ENCODE peak calls at places on chromosomes 7 and 10, in four cellular contexts. One of them, this sample, is unnamed.

GRCh38 chr7:157673573-157673972 is 336.8 kb downstream of the DNAJB6 start:
- DNase-seq in GM12878: no peak
- DNase-seq in HEK293T: no peak
- DNase-seq in K562: no peak
- DNase-seq in this sample: no peak

GRCh38 chr7:134782121-134782623 is 2.7 kb downstream of the CALD1 start:
- DNase-seq in HEK293T: no peak
- DNase-seq in K562: no peak
- DNase-seq in GM12878: peak; percentile 8
- DNase-seq in this sample: no peak

GRCh38 chr10:19817251-19818046 is 1.2 kb downstream of the PLXDC2 start:
- DNase-seq in HEK293T: peak; percentile 15
- DNase-seq in K562: no peak
- DNase-seq in GM12878: no peak
- DNase-seq in this sample: no peak

GRCh38 chr7:27346531-27347260 is 104.1 kb downstream of the EVX1 start:
- DNase-seq in HEK293T: peak; percentile 75
- DNase-seq in GM12878: no peak
- DNase-seq in K562: no peak
- DNase-seq in this sample: peak; percentile 66

GRCh38 chr10:19250542-19250941 is 201.9 kb downstream of the MALRD1 start:
- DNase-seq in GM12878: no peak
- DNase-seq in K562: no peak
- DNase-seq in HEK293T: no peak
- DNase-seq in this sample: no peak

GRCh38 chr7:156025675-156026074 is 213.4 kb upstream of the SHH start:
- DNase-seq in GM12878: no peak
- DNase-seq in K562: no peak
- DNase-seq in HEK293T: no peak
- DNase-seq in this sample: no peak

GRCh38 chr7:5466551-5466950 is 42.9 kb upstream of the TNRC18 start:
- DNase-seq in GM12878: no peak
- DNase-seq in K562: no peak
- DNase-seq in HEK293T: no peak
- DNase-seq in this sample: no peak

GRCh38 chr7:55004579-55004978 is 14.2 kb upstream of the EGFR start:
- DNase-seq in K562: no peak
- DNase-seq in HEK293T: no peak
- DNase-seq in GM12878: no peak
- DNase-seq in this sample: no peak

GRCh38 chr7:5070206-5070605 is 24.5 kb downstream of the RBAK start:
- DNase-seq in GM12878: no peak
- DNase-seq in HEK293T: no peak
- DNase-seq in K562: no peak
- DNase-seq in this sample: no peak

GRCh38 chr10:86815640-86816039 is 59.2 kb downstream of the BMPR1A start:
- DNase-seq in K562: no peak
- DNase-seq in GM12878: no peak
- DNase-seq in HEK293T: no peak
- DNase-seq in this sample: no peak

GRCh38 chr7:80923211-80923612 is 4.4 kb upstream of the SEMA3C start:
- DNase-seq in GM12878: no peak
- DNase-seq in K562: no peak
- DNase-seq in HEK293T: no peak
- DNase-seq in this sample: no peak

GRCh38 chr10:128263891-128264688 is 137.9 kb upstream of the MKI67 start:
- DNase-seq in GM12878: no peak
- DNase-seq in HEK293T: peak; percentile 68
- DNase-seq in K562: peak; percentile 33
- DNase-seq in this sample: peak; percentile 23

GRCh38 chr7:29255839-29256782 is 61.5 kb downstream of the CHN2 start:
- DNase-seq in GM12878: no peak
- DNase-seq in K562: no peak
- DNase-seq in HEK293T: no peak
- DNase-seq in this sample: no peak

GRCh38 chr7:97461596-97461995 is 270.3 kb upstream of the TAC1 start:
- DNase-seq in K562: no peak
- DNase-seq in GM12878: no peak
- DNase-seq in HEK293T: no peak
- DNase-seq in this sample: no peak

GRCh38 chr7:111931016-111931517 is 275.1 kb downstream of the DOCK4 start:
- DNase-seq in K562: no peak
- DNase-seq in HEK293T: no peak
- DNase-seq in GM12878: no peak
- DNase-seq in this sample: peak; percentile 96

GRCh38 chr7:128020161-128020560 is 11.1 kb downstream of the LRRC4 start:
- DNase-seq in K562: peak; percentile 88
- DNase-seq in GM12878: no peak
- DNase-seq in HEK293T: no peak
- DNase-seq in this sample: peak; percentile 35

GRCh38 chr10:118238573-118239240 is 103.4 kb downstream of the FAM204A start:
- DNase-seq in GM12878: no peak
- DNase-seq in HEK293T: no peak
- DNase-seq in K562: no peak
- DNase-seq in this sample: no peak

GRCh38 chr7:152847491-152847890 is 87.9 kb downstream of the ACTR3B start:
- DNase-seq in GM12878: no peak
- DNase-seq in K562: no peak
- DNase-seq in HEK293T: no peak
- DNase-seq in this sample: no peak

GRCh38 chr10:58555170-58555929 is 42.7 kb downstream of the BICC1 start:
- DNase-seq in K562: no peak
- DNase-seq in GM12878: no peak
- DNase-seq in HEK293T: no peak
- DNase-seq in this sample: peak; percentile 81

GRCh38 chr10:87861566-87861952 is 1.8 kb downstream of the KLLN start:
- DNase-seq in HEK293T: peak; percentile 6
- DNase-seq in K562: peak; percentile 38
- DNase-seq in GM12878: peak; percentile 47
- DNase-seq in this sample: peak; percentile 82

GRCh38 chr10:28403090-28403489 is 100.2 kb upstream of the MPP7 start:
- DNase-seq in K562: no peak
- DNase-seq in HEK293T: no peak
- DNase-seq in GM12878: no peak
- DNase-seq in this sample: no peak

GRCh38 chr10:107614939-107615665 is 450.6 kb upstream of the SORCS1 start:
- DNase-seq in K562: no peak
- DNase-seq in GM12878: no peak
- DNase-seq in HEK293T: no peak
- DNase-seq in this sample: no peak

GRCh38 chr7:134991469-134992339 is 5.4 kb downstream of the AGBL3 start:
- DNase-seq in K562: no peak
- DNase-seq in HEK293T: no peak
- DNase-seq in GM12878: no peak
- DNase-seq in this sample: peak; percentile 93

GRCh38 chr10:69864321-69864720 is 62.6 kb downstream of the COL13A1 start:
- DNase-seq in K562: no peak
- DNase-seq in HEK293T: no peak
- DNase-seq in GM12878: no peak
- DNase-seq in this sample: no peak

GRCh38 chr10:97279121-97279815 is 13.2 kb downstream of the ARHGAP19 start:
- DNase-seq in K562: no peak
- DNase-seq in GM12878: no peak
- DNase-seq in HEK293T: no peak
- DNase-seq in this sample: peak; percentile 78

GRCh38 chr10:128629111-128630096 is 503.2 kb upstream of the MKI67 start:
- DNase-seq in GM12878: no peak
- DNase-seq in HEK293T: no peak
- DNase-seq in K562: peak; percentile 59
- DNase-seq in this sample: peak; percentile 9

GRCh38 chr10:112706580-112706979 is 243.5 kb upstream of the TCF7L2 start:
- DNase-seq in K562: no peak
- DNase-seq in GM12878: no peak
- DNase-seq in HEK293T: no peak
- DNase-seq in this sample: no peak

GRCh38 chr7:132400667-132401142 is 175.6 kb downstream of the PLXNA4 start:
- DNase-seq in K562: no peak
- DNase-seq in HEK293T: no peak
- DNase-seq in GM12878: no peak
- DNase-seq in this sample: no peak

GRCh38 chr10:126839094-126839761 is 66.0 kb upstream of the DOCK1 start:
- DNase-seq in GM12878: no peak
- DNase-seq in HEK293T: no peak
- DNase-seq in K562: no peak
- DNase-seq in this sample: no peak

GRCh38 chr10:99435986-99436633 is 5.7 kb upstream of the GOT1 start:
- DNase-seq in GM12878: no peak
- DNase-seq in K562: peak; percentile 35
- DNase-seq in HEK293T: no peak
- DNase-seq in this sample: peak; percentile 48

GRCh38 chr7:80240265-80241025 is 105.8 kb downstream of the GNAI1 start:
- DNase-seq in HEK293T: no peak
- DNase-seq in GM12878: no peak
- DNase-seq in K562: no peak
- DNase-seq in this sample: no peak

GRCh38 chr10:18523025-18523424 is 128.4 kb downstream of the NSUN6 start:
- DNase-seq in HEK293T: no peak
- DNase-seq in K562: no peak
- DNase-seq in GM12878: no peak
- DNase-seq in this sample: peak; percentile 64

GRCh38 chr10:49624629-49625028 is 10.8 kb downstream of the CHAT start:
- DNase-seq in K562: no peak
- DNase-seq in GM12878: no peak
- DNase-seq in HEK293T: no peak
- DNase-seq in this sample: no peak

GRCh38 chr10:71082930-71083329 is 129.4 kb upstream of the UNC5B start:
- DNase-seq in GM12878: no peak
- DNase-seq in HEK293T: no peak
- DNase-seq in K562: no peak
- DNase-seq in this sample: no peak

GRCh38 chr10:71081912-71082311 is 130.5 kb upstream of the UNC5B start:
- DNase-seq in HEK293T: no peak
- DNase-seq in GM12878: no peak
- DNase-seq in K562: no peak
- DNase-seq in this sample: no peak

GRCh38 chr10:71084061-71084817 is 128.1 kb upstream of the UNC5B start:
- DNase-seq in K562: no peak
- DNase-seq in HEK293T: no peak
- DNase-seq in GM12878: no peak
- DNase-seq in this sample: no peak

GRCh38 chr10:71084818-71085126 is 127.6 kb upstream of the UNC5B start:
- DNase-seq in GM12878: no peak
- DNase-seq in HEK293T: no peak
- DNase-seq in K562: no peak
- DNase-seq in this sample: no peak

GRCh38 chr10:71083457-71083975 is 128.9 kb upstream of the UNC5B start:
- DNase-seq in HEK293T: no peak
- DNase-seq in K562: no peak
- DNase-seq in GM12878: no peak
- DNase-seq in this sample: no peak
- TF ChIP-seq TARDBP in HEK293T: no peak
- TF ChIP-seq TARDBP in K562: no peak
- TF ChIP-seq TARDBP in GM12878: no peak
- TF ChIP-seq TARDBP in this sample: no peak

DNA sequence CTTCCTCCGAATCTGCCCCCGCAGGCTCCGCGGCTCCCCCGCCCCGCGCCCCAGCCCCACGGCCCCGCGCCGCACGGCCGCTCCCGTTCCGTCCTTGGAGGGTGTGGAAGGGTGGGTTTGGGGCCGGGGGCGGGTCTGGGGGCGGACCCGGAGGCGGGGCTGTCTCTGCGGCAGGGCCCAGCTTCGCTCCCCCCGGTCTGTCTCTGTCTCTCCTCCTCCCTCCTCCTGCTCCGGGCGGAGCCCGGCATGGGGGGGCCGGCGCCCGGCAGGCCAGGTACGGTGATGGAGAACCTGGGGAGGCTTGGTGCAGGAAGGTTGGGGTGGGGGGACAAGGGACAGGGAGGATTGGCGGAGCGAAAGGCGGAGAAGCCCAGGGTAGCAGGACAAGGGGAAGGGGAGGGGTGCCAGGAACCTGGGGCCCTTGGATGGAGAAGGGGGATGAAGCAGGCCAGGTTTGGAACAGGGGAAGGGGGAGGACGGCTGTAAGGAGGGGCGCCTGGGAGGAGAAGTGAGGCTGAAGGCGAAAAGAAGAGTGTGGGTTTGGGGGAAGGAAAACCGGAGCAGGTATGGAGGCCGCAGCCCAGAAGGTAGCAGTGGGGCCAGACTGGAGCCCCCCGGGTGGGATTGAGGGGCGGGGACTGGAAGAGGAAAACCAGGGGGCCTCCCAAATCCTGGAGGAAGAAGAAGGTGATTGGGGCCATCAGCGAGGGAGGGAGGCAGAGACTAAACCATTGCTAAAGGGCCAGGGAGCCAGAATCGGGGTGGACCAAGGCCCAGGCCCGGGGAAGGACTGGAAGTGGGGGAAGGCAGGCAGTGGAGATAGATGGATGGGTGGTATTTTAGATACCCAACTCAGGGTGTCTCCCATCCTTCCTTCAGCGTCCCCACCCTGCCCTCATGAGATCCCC is at the start of gene NYAP1:
- DNase-seq in HEK293T: peak; percentile 66
- DNase-seq in GM12878: no peak
- DNase-seq in K562: peak; percentile 95
- DNase-seq in this sample: no peak
- TF ChIP-seq TARDBP in HEK293T: no peak
- TF ChIP-seq TARDBP in GM12878: no peak
- TF ChIP-seq TARDBP in K562: no peak
- TF ChIP-seq TARDBP in this sample: no peak

DNA sequence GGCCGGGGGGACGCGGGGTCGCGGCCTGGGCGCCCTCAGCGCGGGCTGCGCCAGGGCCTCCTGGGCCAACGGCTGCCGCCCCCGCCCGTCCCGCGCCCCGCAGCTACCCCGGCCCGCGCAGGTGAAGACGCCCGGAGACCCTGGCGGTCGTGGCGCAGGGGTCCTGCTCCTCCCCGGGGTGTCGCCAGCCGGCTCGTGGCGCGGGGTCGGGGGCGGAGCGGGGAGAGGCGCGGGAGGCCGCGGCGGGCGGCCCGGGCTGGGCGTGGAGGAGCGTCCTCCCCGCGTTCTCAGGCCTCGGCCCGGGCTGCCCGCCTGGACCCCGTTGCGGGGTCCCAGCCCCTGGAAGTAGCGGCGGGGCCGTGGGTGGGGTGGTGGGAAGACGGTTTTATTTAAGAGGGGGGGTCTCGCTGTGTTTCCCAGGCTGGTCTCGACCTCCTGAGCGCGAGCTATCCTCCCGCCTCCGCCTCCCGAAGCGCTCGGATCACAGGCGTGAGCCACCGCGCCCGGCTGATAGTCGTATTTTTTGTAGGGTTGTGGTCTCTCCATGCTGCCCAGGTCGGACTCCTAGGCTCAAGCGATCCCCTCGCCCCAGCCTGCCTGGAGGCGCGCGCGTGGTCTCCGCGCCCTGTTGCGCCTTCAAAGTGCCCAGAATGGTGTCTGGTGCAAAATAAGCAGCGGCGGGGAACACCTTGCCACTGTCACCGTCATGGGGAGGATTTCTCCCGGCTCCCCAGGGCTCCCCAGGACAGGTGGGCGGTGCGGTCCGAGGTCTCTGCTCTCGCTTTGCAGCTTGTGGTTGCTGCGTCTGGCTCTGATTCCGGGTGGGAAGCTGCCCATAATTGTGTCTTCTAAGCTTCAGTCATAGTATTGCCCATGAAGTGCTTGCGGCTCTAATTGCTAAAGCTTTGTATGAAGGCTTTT is 15.3 kb upstream of the SUN1 start:
- DNase-seq in HEK293T: peak; percentile 35
- DNase-seq in GM12878: no peak
- DNase-seq in K562: no peak
- DNase-seq in this sample: no peak
- TF ChIP-seq TARDBP in HEK293T: no peak
- TF ChIP-seq TARDBP in GM12878: no peak
- TF ChIP-seq TARDBP in K562: no peak
- TF ChIP-seq TARDBP in this sample: no peak

GRCh38 chr10:101536800-101537199 is 51.3 kb downstream of the POLL start:
- DNase-seq in GM12878: no peak
- DNase-seq in HEK293T: peak; percentile 46
- DNase-seq in K562: peak; percentile 22
- DNase-seq in this sample: peak; percentile 23
- TF ChIP-seq TARDBP in GM12878: no peak
- TF ChIP-seq TARDBP in HEK293T: no peak
- TF ChIP-seq TARDBP in K562: no peak
- TF ChIP-seq TARDBP in this sample: no peak

This sample was measured in HepG2.